ENCODE peak calls at places on chromosomes 3 and 15, in five cellular contexts. D is transverse colon, M is fibroblast of lung, G is psoas muscle, A is astrocyte. U is an unnamed sample.

GRCh38 chr3:25889132-25889917 is 99.4 kb downstream of the OXSM start:
- DNase-seq in A (no peak), M (no peak), G (no peak), D (no peak), U (no peak)

GRCh38 chr3:190183121-190183520 is 62.4 kb upstream of the P3H2 start:
- DNase-seq in M (peak; percentile 98), D (no peak), G (no peak), A (peak; percentile 98), U (peak; percentile 92)

GRCh38 chr3:105836533-105836932 is 32.3 kb downstream of the CBLB start:
- DNase-seq in M (peak; percentile 96), D (no peak), A (peak; percentile 94), G (no peak), U (peak; percentile 57)

GRCh38 chr15:85587707-85588441 is 206.9 kb downstream of the KLHL25 start:
- DNase-seq in M (peak; percentile 89), A (peak; percentile 86), G (no peak), D (no peak), U (peak; percentile 93)

GRCh38 chr3:195372220-195372619 is 70.6 kb downstream of the ACAP2 start:
- DNase-seq in M (no peak), A (no peak), G (no peak), D (no peak), U (peak; percentile 44)

GRCh38 chr3:169260296-169260695 is 403.2 kb downstream of the MECOM start:
- DNase-seq in G (no peak), D (no peak), A (no peak), M (peak; percentile 22), U (no peak)

GRCh38 chr3:58260733-58261132 is 23.1 kb downstream of the ABHD6 start:
- DNase-seq in M (peak; percentile 68), D (no peak), A (peak; percentile 56), G (no peak), U (peak; percentile 10)

GRCh38 chr15:81888748-81889479 is 156.9 kb downstream of the MEX3B start:
- DNase-seq in G (no peak), D (no peak), M (peak; percentile 85), A (peak; percentile 77), U (no peak)

GRCh38 chr3:183381179-183381578 is 47.2 kb downstream of the MCF2L2 start:
- DNase-seq in G (no peak), M (peak; percentile 70), A (peak; percentile 63), D (no peak), U (peak; percentile 80)

GRCh38 chr15:51403072-51403878 is 61.8 kb downstream of the GLDN start:
- DNase-seq in A (peak; percentile 19), M (peak; percentile 36), D (no peak), G (no peak), U (peak; percentile 21)

GRCh38 chr3:9172851-9173320 is 76.6 kb downstream of the SRGAP3 start:
- DNase-seq in A (no peak), M (no peak), G (no peak), D (no peak), U (peak; percentile 42)

GRCh38 chr3:30615615-30616346 is 9.4 kb downstream of the TGFBR2 start:
- DNase-seq in M (no peak), A (no peak), D (no peak), G (no peak), U (no peak)

GRCh38 chr3:11717768-11718581 is 74.3 kb upstream of the VGLL4 start:
- DNase-seq in G (no peak), D (no peak), A (peak; percentile 42), M (peak; percentile 59), U (peak; percentile 47)

GRCh38 chr3:134579266-134579665 is 71.6 kb downstream of the KY start:
- DNase-seq in G (no peak), A (no peak), D (no peak), M (no peak), U (no peak)

GRCh38 chr3:59374812-59375211 is 325.0 kb upstream of the CFAP20DC start:
- DNase-seq in D (peak; percentile 16), M (no peak), A (no peak), G (no peak), U (no peak)

GRCh38 chr3:170632780-170633179 is 46.9 kb upstream of the SLC7A14 start:
- DNase-seq in M (peak; percentile 54), G (no peak), D (no peak), A (peak; percentile 53), U (no peak)

GRCh38 chr3:159074756-159075155 is 272.9 kb downstream of the MFSD1 start:
- DNase-seq in G (no peak), A (no peak), D (no peak), M (no peak), U (no peak)

GRCh38 chr3:23712656-23713559 is 92.8 kb upstream of the UBE2E1 start:
- DNase-seq in A (peak; percentile 93), G (peak; percentile 80), D (peak; percentile 16), M (peak; percentile 93), U (peak; percentile 25)

GRCh38 chr15:47432831-47433230 is 284.5 kb upstream of the SEMA6D start:
- DNase-seq in A (no peak), D (no peak), M (peak; percentile 36), G (no peak), U (no peak)

GRCh38 chr3:29353807-29354206 is 72.9 kb downstream of the RBMS3 start:
- DNase-seq in M (no peak), G (no peak), D (no peak), A (no peak), U (no peak)

GRCh38 chr3:131110087-131110486 is 83.4 kb downstream of the NEK11 start:
- DNase-seq in D (no peak), A (peak; percentile 91), M (peak; percentile 94), G (no peak), U (peak; percentile 62)

GRCh38 chr15:31264534-31265089 is 62.0 kb upstream of the KLF13 start:
- DNase-seq in G (no peak), M (no peak), D (no peak), A (no peak), U (no peak)

GRCh38 chr3:108381531-108381930 is 85.2 kb downstream of the HHLA2 start:
- DNase-seq in G (no peak), M (no peak), A (no peak), D (no peak), U (no peak)

GRCh38 chr3:52086939-52087675 is 30.7 kb upstream of the DUSP7 start:
- DNase-seq in M (peak; percentile 41), A (peak; percentile 23), D (no peak), G (peak; percentile 46), U (no peak)

GRCh38 chr3:152235709-152236298 is 32.9 kb upstream of the MBNL1 start:
- DNase-seq in M (peak; percentile 51), A (peak; percentile 32), D (no peak), G (no peak), U (peak; percentile 35)

GRCh38 chr3:13715167-13715954 is 164.5 kb downstream of the WNT7A start:
- DNase-seq in D (no peak), M (no peak), G (no peak), A (no peak), U (no peak)

GRCh38 chr3:65128346-65128745 is 440.5 kb upstream of the ADAMTS9 start:
- DNase-seq in A (no peak), D (no peak), M (no peak), G (no peak), U (peak; percentile 76)

GRCh38 chr15:43067717-43068461 is 37.9 kb downstream of the UBR1 start:
- DNase-seq in A (peak; percentile 78), G (no peak), M (peak; percentile 85), D (no peak), U (peak; percentile 90)

GRCh38 chr15:58078591-58078990 is 13.1 kb upstream of the ALDH1A2 start:
- DNase-seq in M (no peak), A (no peak), G (no peak), D (no peak), U (no peak)

DNA sequence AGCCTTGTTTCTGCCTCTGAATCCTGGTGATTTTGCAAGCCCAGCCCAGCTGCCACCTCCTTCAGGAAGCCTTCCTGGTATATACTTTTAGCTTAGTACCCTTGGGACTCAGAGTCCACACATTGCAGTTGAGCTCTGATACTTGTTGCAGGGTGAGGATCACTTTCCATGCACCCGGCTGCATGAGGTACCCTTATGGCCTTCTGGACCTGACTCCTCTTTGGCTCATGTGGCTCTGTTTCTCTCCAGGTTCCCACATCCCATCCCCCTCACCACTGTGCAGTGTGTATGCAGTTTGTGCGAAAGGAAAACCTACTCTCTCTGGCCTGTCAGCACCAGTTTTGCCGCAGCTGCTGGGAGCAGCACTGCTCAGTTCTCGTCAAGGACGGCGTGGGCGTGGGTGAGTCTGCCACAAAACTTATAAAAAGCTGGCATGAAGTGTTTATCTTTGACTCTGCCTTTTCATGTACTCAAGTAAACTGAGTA is 23.1 kb upstream of the P4HTM start:
- DNase-seq in M (no peak), A (no peak), G (peak; percentile 62), D (peak; percentile 41), U (peak; percentile 63)
- H3K27ac ChIP-seq in M (no peak overlapping the region), A (no peak overlapping the region), G (peak overlapping the region; percentile 42), D (peak overlapping the region; percentile 24), U (no peak overlapping the region)

DNA sequence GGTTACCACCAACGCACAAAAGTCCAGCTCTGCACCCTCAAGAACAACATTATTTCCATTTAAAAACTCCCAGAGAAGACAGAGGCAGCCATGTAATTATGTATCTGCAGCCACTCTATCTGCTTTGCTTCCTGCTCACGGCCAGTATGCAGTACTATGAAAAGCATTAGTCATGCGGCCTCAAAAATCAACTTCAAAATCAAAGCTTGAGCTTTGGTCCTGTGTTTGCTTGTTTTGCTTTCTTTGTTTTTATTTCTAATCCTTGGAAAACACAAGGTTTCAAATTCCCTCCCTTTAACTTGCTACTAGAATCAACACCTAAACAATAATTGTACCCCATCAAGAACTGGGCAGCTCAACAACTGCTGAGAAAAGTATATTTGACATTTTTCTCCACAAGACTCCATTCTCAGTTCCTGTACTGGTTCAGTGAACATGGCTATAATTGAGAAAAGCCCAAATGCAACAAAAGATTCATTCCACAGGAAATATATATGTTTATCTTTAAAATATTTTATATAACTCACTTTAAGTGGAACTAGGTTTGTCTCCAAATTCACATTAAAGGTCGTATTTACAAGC is 37.6 kb downstream of the GBE1 start:
- DNase-seq in M (peak; percentile 74), G (no peak), A (peak; percentile 63), D (no peak), U (no peak)
- H3K27ac ChIP-seq in M (peak overlapping the region; percentile 41), G (peak overlapping the region; percentile 59), A (peak overlapping the region; percentile 77), D (no peak overlapping the region), U (no peak overlapping the region)

GRCh38 chr15:69978603-69979002 is 119.1 kb downstream of the TLE3 start:
- DNase-seq in D (no peak), G (no peak), M (no peak), A (no peak), U (no peak)
- H3K27ac ChIP-seq in D (no peak overlapping the region), G (no peak overlapping the region), M (no peak overlapping the region), A (no peak overlapping the region), U (no peak overlapping the region)

GRCh38 chr3:14957933-14958332 is 10.6 kb downstream of the NR2C2 start:
- DNase-seq in M (no peak), A (no peak), G (no peak), D (no peak), U (no peak)
- H3K27ac ChIP-seq in M (no peak overlapping the region), A (no peak overlapping the region), G (no peak overlapping the region), D (no peak overlapping the region), U (no peak overlapping the region)

U was measured in mammary epithelial cell.